ENCODE peak calls at places on chromosomes 5 and 9, in four cellular contexts. U is GM12878, E is K562, R is HepG2. F is an unnamed sample.

GRCh38 chr9:131965841-131966240 is 113.8 kb downstream of the MED27 start:
- DNase-seq in R (no peak), E (no peak), U (no peak), F (no peak)

GRCh38 chr5:128384068-128384467 is 154.0 kb downstream of the FBN2 start:
- DNase-seq in R (no peak), U (no peak), E (no peak), F (no peak)

GRCh38 chr5:173045481-173045880 is 10.7 kb upstream of the CREBRF start:
- DNase-seq in U (no peak), R (peak; percentile 70), E (peak; percentile 53), F (no peak)

GRCh38 chr9:112065781-112066606 is 109.1 kb downstream of the SUSD1 start:
- DNase-seq in U (no peak), R (no peak), E (peak; percentile 29), F (peak; percentile 31)

GRCh38 chr9:84759300-84759750 is 89.8 kb downstream of the NTRK2 start:
- DNase-seq in U (peak; percentile 81), R (no peak), E (no peak), F (no peak)

GRCh38 chr5:43096916-43097315 is 23.8 kb upstream of the ZNF131 start:
- DNase-seq in E (no peak), U (no peak), R (no peak), F (no peak)

GRCh38 chr5:13771011-13771571 is 173.4 kb downstream of the DNAH5 start:
- DNase-seq in E (no peak), R (no peak), U (no peak), F (no peak)

GRCh38 chr9:38068866-38069628 is at the start of gene SHB:
- DNase-seq in R (peak; percentile 56), E (peak; percentile 89), U (no peak), F (peak; percentile 89)

GRCh38 chr9:70902705-70903131 is 218.7 kb downstream of the TRPM3 start:
- DNase-seq in E (no peak), U (no peak), R (no peak), F (no peak)

GRCh38 chr9:27870404-27870803 is 297.1 kb upstream of the C9orf72 start:
- DNase-seq in E (peak; percentile 0), R (peak; percentile 35), U (no peak), F (no peak)

GRCh38 chr5:62653864-62654575 is 75.4 kb downstream of the LRRC70 start:
- DNase-seq in R (no peak), E (no peak), U (no peak), F (no peak)

GRCh38 chr9:38350529-38350928 is 42.0 kb upstream of the ALDH1B1 start:
- DNase-seq in R (no peak), U (no peak), E (no peak), F (no peak)

GRCh38 chr9:128175102-128175563 is 15.1 kb downstream of the BBLN start:
- DNase-seq in U (no peak), E (no peak), R (no peak), F (no peak)

GRCh38 chr5:1772634-1773033 is 27.0 kb downstream of the MRPL36 start:
- DNase-seq in E (peak; percentile 37), R (peak; percentile 44), U (no peak), F (peak; percentile 40)

GRCh38 chr9:120733190-120733589 is 18.9 kb upstream of the MEGF9 start:
- DNase-seq in R (peak; percentile 82), E (no peak), U (no peak), F (no peak)

GRCh38 chr5:180739271-180739670 is 587 bp downstream of the OR2Y1 start:
- DNase-seq in R (no peak), E (no peak), U (no peak), F (no peak)

GRCh38 chr9:125797857-125798399 is 50.8 kb downstream of the PBX3 start:
- DNase-seq in R (peak; percentile 39), E (no peak), U (no peak), F (no peak)

GRCh38 chr5:9903806-9904205 is 273.7 kb upstream of the TAS2R1 start:
- DNase-seq in R (no peak), E (no peak), U (no peak), F (no peak)

DNA sequence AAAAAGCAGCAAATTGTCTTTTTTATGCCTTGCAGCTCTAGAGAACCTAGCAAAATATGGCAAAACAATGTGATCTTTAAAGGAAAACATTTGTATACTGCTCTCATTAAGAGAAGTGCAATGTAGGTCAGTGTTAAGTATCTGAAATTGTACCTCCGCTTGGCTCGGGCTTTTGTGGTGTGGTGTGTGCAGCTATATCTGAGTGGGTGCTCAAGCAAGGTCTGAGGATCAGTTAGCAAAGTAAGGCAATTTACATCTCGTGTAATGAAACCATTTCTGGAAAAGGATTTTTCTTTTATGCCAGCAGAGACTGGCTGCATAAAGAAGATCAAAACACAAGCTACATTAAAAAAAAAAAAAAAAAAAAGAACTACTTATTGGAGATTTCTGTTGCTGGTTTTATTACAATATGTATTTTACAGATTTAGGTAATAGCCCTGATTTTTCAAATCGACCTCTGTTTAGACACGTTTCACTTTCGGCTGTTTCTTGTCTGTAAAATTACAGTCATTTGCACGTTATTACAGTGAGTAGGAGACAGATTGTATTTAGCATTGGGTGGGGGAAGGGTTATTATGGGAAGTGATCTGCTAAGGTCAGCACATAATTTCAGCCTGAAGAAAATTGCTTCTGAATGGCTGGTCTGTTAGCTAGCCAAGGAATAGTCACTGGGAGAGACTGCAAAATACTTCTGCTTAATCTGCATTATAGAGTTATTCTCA is 7.9 kb upstream of the ZNF608 start:
- DNase-seq in E (no peak), R (no peak), U (no peak), F (no peak)
- TF ChIP-seq FOXM1 in E (no peak), R (no peak), U (no peak), F (no peak)

GRCh38 chr9:92561374-92562329 is 25.9 kb upstream of the ECM2 start:
- DNase-seq in U (no peak), E (no peak), R (no peak), F (no peak)
- TF ChIP-seq TARDBP in U (no peak), E (no peak), R (no peak), F (no peak)

GRCh38 chr9:89730715-89731114 is 125.9 kb downstream of the GADD45G start:
- DNase-seq in E (no peak), U (no peak), R (peak; percentile 33), F (no peak)
- TF ChIP-seq FOXM1 in E (no peak), U (no peak), R (no peak), F (no peak)

GRCh38 chr9:3762076-3762475 is 236.3 kb upstream of the RFX3 start:
- DNase-seq in E (no peak), U (no peak), R (no peak), F (no peak)

GRCh38 chr9:3760031-3760430 is 234.2 kb upstream of the RFX3 start:
- DNase-seq in E (no peak), U (no peak), R (no peak), F (no peak)

GRCh38 chr9:3756071-3756470 is 230.3 kb upstream of the RFX3 start:
- DNase-seq in E (no peak), U (no peak), R (no peak), F (no peak)

DNA sequence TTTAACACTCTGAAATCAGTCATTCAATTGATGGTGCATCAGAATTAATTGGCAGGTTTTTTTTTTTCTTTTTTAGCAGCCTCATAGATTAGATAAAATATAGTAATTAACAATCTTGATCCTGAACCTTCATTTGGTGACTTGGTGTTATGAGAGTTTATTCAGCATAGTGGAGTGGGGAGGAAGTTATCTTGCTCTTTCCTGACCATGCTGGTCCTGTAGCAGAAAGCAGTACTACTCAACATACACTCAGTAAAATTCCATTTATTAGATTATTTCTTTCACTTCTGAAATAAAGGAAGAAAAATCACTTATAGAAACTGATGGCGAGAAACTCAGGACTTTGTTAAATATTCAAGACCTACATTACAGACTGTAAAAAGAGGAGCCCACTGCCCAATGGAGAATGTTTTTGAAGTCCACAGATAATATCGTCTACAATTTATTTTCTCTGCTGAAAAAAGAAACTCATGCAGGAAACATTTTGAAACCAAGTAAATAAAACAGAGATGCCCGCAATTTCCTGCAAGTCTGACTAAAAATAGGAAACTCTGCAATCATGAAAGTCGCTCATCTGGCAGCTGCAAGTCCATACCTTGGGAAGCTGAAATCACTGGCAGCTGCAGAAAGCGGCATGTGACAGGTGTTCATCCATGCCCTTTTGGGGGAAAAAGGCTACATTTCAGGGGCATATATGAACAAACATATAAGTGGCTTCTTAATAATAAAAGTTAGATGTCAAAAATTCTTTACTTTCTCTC is 233.2 kb upstream of the RFX3 start:
- DNase-seq in U (no peak), E (no peak), R (no peak), F (no peak)
- TF ChIP-seq TARDBP in U (no peak), E (no peak), R (no peak), F (no peak)

GRCh38 chr5:178225174-178225573 is 7.4 kb downstream of the PHYKPL start:
- DNase-seq in R (no peak), E (no peak), U (no peak), F (no peak)
- TF ChIP-seq FOXM1 in R (no peak), E (no peak), U (no peak), F (no peak)